ENCODE peak calls at places on chromosomes 16 and 17, in seven cellular contexts. E is keratinocyte, B is Calu3, X is colonic mucosa, P is glutamatergic neuron, O is dorsolateral prefrontal cortex, D is GM12864. V is an unnamed sample.

GRCh38 chr17:19763416-19763815 is 15.3 kb upstream of the ALDH3A1 start:
- DNase-seq in B (no peak), P (no peak), D (no peak), O (peak), E (no peak), X (no peak), V (no peak)

GRCh38 chr16:15427648-15428239 is 6.6 kb upstream of the BMERB1 start:
- DNase-seq in B (peak), D (peak), X (peak), P (peak), E (no peak), O (peak), V (peak)

GRCh38 chr16:8634991-8635736 is 13.7 kb downstream of the METTL22 start:
- DNase-seq in D (no peak), B (peak), X (no peak), P (peak), O (no peak), E (no peak), V (no peak)

GRCh38 chr17:82619641-82620040 is 28.6 kb downstream of the WDR45B start:
- DNase-seq in P (no peak), E (no peak), X (no peak), D (no peak), O (no peak), B (no peak), V (no peak)

GRCh38 chr16:1621851-1622250 is 9.7 kb downstream of the CRAMP1 start:
- DNase-seq in E (no peak), X (no peak), D (no peak), O (no peak), P (no peak), B (no peak), V (no peak)

GRCh38 chr16:30802971-30803370 is 16.0 kb upstream of the ZNF629 start:
- DNase-seq in O (no peak), E (no peak), B (no peak), D (no peak), X (no peak), P (no peak), V (no peak)

GRCh38 chr16:57616871-57617270 is 11.6 kb upstream of the ADGRG1 start:
- DNase-seq in D (no peak), P (no peak), O (no peak), E (no peak), X (peak), B (no peak), V (no peak)

GRCh38 chr16:16141141-16141540 is 82.2 kb downstream of the ABCC6 start:
- DNase-seq in O (no peak), D (no peak), P (no peak), B (no peak), X (no peak), E (no peak), V (no peak)

GRCh38 chr16:80591071-80591935 is 50.5 kb downstream of the DYNLRB2 start:
- DNase-seq in D (no peak), X (no peak), O (no peak), B (no peak), E (no peak), P (no peak), V (no peak)

GRCh38 chr17:32596666-32597065 is 109.9 kb downstream of the CDK5R1 start:
- DNase-seq in D (peak), E (no peak), O (no peak), X (no peak), P (peak), B (no peak), V (no peak)

GRCh38 chr16:82788919-82789318 is 162.2 kb downstream of the CDH13 start:
- DNase-seq in X (no peak), O (no peak), P (no peak), D (no peak), E (no peak), B (no peak), V (no peak)

GRCh38 chr16:85626191-85626951 is 13.2 kb downstream of the GSE1 start:
- DNase-seq in O (no peak), P (peak), B (no peak), E (no peak), D (no peak), X (no peak), V (no peak)

GRCh38 chr17:77286641-77287431 is 146.1 kb downstream of the SEC14L1 start:
- DNase-seq in X (peak), D (no peak), O (no peak), E (peak), B (peak), P (no peak), V (no peak)

GRCh38 chr17:50257574-50258224 is 16.6 kb upstream of the TMEM92 start:
- DNase-seq in B (no peak), O (no peak), P (peak), E (no peak), X (no peak), D (no peak), V (no peak)

GRCh38 chr17:33908363-33909064 is 346.6 kb upstream of the CCL2 start:
- DNase-seq in O (no peak), X (no peak), P (no peak), E (no peak), D (no peak), B (no peak), V (no peak)

GRCh38 chr17:63946440-63947363 is 14.6 kb upstream of the CD79B start:
- DNase-seq in P (peak), B (peak), X (peak), O (no peak), D (no peak), E (no peak), V (no peak)

GRCh38 chr16:3497771-3498170 is 2.5 kb upstream of the C16orf90 start:
- DNase-seq in E (no peak), X (no peak), P (no peak), B (no peak), O (no peak), D (no peak), V (no peak)

GRCh38 chr17:75498726-75499213 is 16.6 kb downstream of the CASKIN2 start:
- DNase-seq in O (no peak), E (no peak), X (no peak), P (no peak), B (no peak), D (no peak), V (no peak)

GRCh38 chr16:20960899-20961298 is 60.3 kb downstream of the LYRM1 start:
- DNase-seq in B (no peak), P (no peak), O (no peak), X (no peak), D (no peak), E (no peak), V (no peak)

DNA sequence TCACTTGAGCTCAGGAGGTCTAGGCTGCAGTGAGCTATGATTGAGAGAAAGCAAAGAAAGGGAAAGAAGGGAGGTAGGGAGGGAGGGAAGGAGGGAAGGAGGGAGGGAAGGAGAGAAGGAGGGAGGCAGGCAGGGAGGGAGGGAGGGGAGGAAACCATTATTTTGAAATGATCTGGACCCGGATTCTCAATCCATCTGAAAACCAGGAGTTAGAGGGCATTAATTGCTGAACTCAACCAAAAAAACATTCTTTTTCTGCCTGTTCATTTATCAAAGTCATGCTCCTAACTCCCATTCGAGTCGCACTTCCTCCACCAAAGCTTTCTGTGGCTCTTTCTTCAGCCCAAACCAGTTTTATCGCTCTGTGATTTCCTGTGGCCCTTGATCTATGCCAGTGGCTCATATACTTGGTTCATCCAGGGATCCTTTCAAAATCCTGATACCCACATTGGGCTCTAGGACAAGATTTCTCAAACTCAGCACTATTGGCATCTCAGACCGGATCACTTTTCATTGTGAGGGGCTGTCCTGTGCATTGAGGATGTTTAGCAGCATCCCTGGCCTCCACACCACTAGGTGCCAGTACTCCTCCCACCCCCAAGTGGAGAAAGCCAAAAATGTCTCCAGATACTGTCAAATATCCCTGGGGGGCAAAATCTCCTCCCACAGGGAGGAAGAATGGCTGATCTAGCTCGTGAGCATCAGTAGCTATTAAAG is 38.2 kb downstream of the CMTM4 start:
- DNase-seq in B (no peak), E (no peak), O (no peak), X (no peak), P (no peak), D (no peak), V (no peak)
- TF ChIP-seq CTCF in B (no peak), E (no peak), O (no peak), X (no peak), P (no peak), D (no peak), V (no peak)

DNA sequence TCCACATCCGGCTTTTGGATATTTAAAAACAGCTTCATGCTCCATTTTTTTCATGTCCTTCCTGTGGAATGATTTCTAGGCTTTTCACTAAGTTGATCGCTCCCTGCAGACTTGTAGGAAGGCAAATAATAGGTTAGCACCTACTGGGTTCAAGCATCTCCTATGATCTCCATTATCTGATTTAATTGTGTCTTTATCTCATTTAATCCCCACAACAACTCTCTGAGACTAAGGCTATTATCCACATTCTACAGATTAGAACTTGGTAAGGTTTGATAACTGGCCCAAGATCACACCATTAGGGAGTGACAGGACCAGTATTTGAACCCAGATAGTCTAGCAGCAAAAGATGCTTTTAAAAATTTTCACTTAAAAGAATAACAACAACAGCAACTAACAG is 46.2 kb upstream of the HOXB9 start:
- DNase-seq in X (no peak), D (no peak), E (no peak), P (no peak), O (no peak), B (no peak), V (no peak)
- TF ChIP-seq CTCF in X (no peak), D (no peak), E (no peak), P (no peak), O (no peak), B (no peak), V (no peak)

GRCh38 chr17:41692722-41693521 is 4.2 kb downstream of the EIF1 start:
- DNase-seq in E (no peak), D (no peak), P (no peak), B (no peak), O (no peak), X (no peak), V (no peak)
- TF ChIP-seq CTCF in E (no peak), D (no peak), P (no peak), B (no peak), O (no peak), X (no peak), V (no peak)

GRCh38 chr16:10535461-10535860 is 44.9 kb downstream of the EMP2 start:
- DNase-seq in E (no peak), X (no peak), P (no peak), B (no peak), D (no peak), O (no peak), V (no peak)
- TF ChIP-seq CTCF in E (no peak), X (no peak), P (no peak), B (no peak), D (no peak), O (no peak), V (no peak)

DNA sequence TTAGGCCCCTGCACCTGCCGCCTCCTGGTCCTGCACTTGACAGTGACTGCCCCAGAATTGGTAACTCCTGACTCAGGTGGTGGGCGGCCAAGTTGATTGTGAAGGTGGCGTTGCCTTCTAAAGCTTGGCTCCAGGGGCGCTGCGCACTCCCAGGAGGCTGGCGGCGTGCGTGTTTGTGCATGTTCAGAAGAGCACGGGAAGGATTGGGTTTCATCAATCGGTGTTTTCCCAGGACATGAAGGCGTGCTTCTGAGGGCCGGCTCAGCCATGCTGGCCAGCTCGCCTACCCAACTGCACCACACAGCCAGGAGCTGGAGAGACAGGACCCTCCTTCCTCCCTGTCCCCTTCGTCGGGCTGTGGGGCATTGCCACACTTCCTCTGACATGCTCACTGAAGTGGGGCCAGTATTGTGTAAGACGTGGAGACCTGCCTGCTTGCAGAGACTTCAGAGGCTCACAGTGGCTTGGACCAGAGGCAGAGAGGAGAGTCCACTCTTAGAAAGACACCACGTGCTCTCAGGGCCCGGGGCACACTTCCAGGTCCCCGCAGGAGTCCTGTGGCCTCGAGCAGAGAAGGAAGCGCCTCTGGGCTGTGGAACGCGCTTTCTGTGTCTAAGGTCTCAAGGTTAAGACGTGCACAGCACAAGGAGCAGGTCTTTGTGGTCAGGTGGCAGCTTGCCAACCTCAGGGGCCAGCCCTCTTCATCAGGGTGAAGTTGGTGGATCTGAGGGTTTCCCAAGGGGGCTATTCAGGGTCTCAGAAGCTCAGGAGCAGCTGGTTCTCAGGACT is 2.8 kb downstream of the RAB40C start:
- DNase-seq in P (no peak), D (no peak), B (peak), O (peak), E (peak), X (peak), V (no peak)
- TF ChIP-seq CTCF in P (no peak), D (peak), B (no peak), O (no peak), E (peak), X (no peak), V (no peak)

GRCh38 chr16:77944631-77945030 is 77.7 kb upstream of the CLEC3A start:
- DNase-seq in D (no peak), P (no peak), O (no peak), B (no peak), E (no peak), X (no peak), V (no peak)
- TF ChIP-seq CTCF in D (no peak), P (no peak), O (no peak), B (no peak), E (no peak), X (no peak), V (no peak)

GRCh38 chr16:71461686-71462648 is at the start of gene ZNF23:
- DNase-seq in X (peak), P (peak), D (peak), O (peak), E (no peak), B (peak), V (peak)
- TF ChIP-seq CTCF in X (no peak), P (no peak), D (peak), O (peak), E (peak), B (no peak), V (no peak)

V was measured in thoracic aorta.